ENCODE peak calls at places on chromosomes 11 and 22, in six cellular contexts. G is K562, P is H1, L is HepG2, R is HCT116, Z is SK-N-SH. V is an unnamed sample.

GRCh38 chr22:30187094-30187493 is 59.5 kb downstream of the LIF start:
- DNase-seq in P (no peak), Z (no peak), G (no peak), L (no peak), R (no peak), V (no peak)

GRCh38 chr11:127862406-127862805 is 725.0 kb downstream of the ETS1 start:
- DNase-seq in L (no peak), R (no peak), G (no peak), P (no peak), Z (no peak), V (no peak)

GRCh38 chr22:36332623-36333331 is 55.0 kb downstream of the MYH9 start:
- DNase-seq in P (no peak), R (no peak), Z (no peak), G (no peak), L (no peak), V (peak)

GRCh38 chr11:75654314-75654713 is 14.5 kb downstream of the MAP6 start:
- DNase-seq in L (no peak), G (no peak), P (no peak), R (no peak), Z (no peak), V (no peak)

GRCh38 chr22:42366815-42367581 is 65.2 kb downstream of the NFAM1 start:
- DNase-seq in P (no peak), L (no peak), G (no peak), Z (no peak), R (no peak), V (no peak)

GRCh38 chr11:124170801-124171586 is 12.2 kb upstream of the OR10D3 start:
- DNase-seq in P (no peak), G (peak), L (no peak), R (no peak), Z (no peak), V (peak)

GRCh38 chr11:15157181-15157580 is 42.5 kb downstream of the INSC start:
- DNase-seq in P (no peak), G (no peak), L (no peak), R (no peak), Z (no peak), V (no peak)

GRCh38 chr11:99932684-99933083 is 754.4 kb upstream of the ARHGAP42 start:
- DNase-seq in L (no peak), P (no peak), G (no peak), Z (no peak), R (no peak), V (no peak)

GRCh38 chr22:27086080-27086479 is 428.7 kb downstream of the MIAT start:
- DNase-seq in P (no peak), G (no peak), Z (no peak), L (no peak), R (no peak), V (no peak)

GRCh38 chr22:26429458-26430238 is 588 bp downstream of the ASPHD2 start:
- DNase-seq in L (no peak), P (no peak), G (peak), Z (peak), R (no peak), V (no peak)

GRCh38 chr11:102836290-102836875 is 7.0 kb downstream of the MMP3 start:
- DNase-seq in G (no peak), R (no peak), L (no peak), Z (no peak), P (no peak), V (no peak)

GRCh38 chr11:9562716-9563115 is 10.8 kb upstream of the WEE1 start:
- DNase-seq in G (no peak), L (no peak), Z (no peak), R (no peak), P (no peak), V (no peak)

GRCh38 chr11:14418801-14419417 is 59.9 kb upstream of the RRAS2 start:
- DNase-seq in R (peak), P (no peak), G (peak), L (peak), Z (peak), V (peak)

GRCh38 chr11:129999407-129999806 is 3.2 kb downstream of the PRDM10 start:
- DNase-seq in G (no peak), L (peak), P (no peak), Z (no peak), R (no peak), V (no peak)
- TF ChIP-seq JUND in G (no peak), L (no peak), P (no peak), Z (no peak), R (no peak), V (no peak)

DNA sequence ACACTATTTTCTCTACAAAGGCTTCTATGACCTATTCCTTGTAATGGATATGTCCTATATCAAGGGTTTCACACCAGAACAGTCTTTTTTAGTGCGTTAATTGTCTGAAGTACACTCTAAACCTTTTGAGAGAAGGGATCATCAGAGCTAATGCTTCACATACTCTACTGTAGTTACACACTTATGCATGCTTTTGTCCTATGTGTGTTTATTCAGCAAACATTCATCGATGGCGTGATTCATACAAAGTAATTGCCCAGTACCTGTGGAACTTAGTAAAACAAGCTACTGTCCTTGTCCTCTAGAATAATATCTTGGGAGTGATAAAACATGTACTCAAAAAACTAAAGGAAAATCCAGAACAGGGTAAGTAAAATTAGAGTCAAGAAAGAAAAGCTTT is 139.2 kb downstream of the GUCY1A2 start:
- DNase-seq in P (no peak), G (no peak), L (no peak), R (no peak), Z (no peak), V (peak)
- TF ChIP-seq JUND in P (no peak), G (no peak), L (no peak), R (no peak), Z (no peak), V (no peak)

GRCh38 chr22:19738664-19739447 is 15.5 kb downstream of the GP1BB start:
- DNase-seq in P (no peak), L (no peak), Z (no peak), G (no peak), R (no peak), V (no peak)
- TF ChIP-seq JUND in P (no peak), L (no peak), Z (no peak), G (no peak), R (no peak), V (no peak)

GRCh38 chr11:67062526-67063373 is 6.1 kb downstream of the RHOD start:
- DNase-seq in Z (no peak), P (no peak), R (peak), G (no peak), L (no peak), V (no peak)

GRCh38 chr11:67059671-67060070 is 3.0 kb downstream of the RHOD start:
- DNase-seq in L (no peak), G (no peak), Z (no peak), P (no peak), R (no peak), V (no peak)

GRCh38 chr11:67058506-67058905 is 1.9 kb downstream of the RHOD start:
- DNase-seq in P (no peak), G (no peak), R (no peak), L (no peak), Z (no peak), V (no peak)

GRCh38 chr11:67057410-67057757 is 737 bp downstream of the RHOD start:
- DNase-seq in G (no peak), L (no peak), Z (no peak), P (no peak), R (no peak), V (peak)

GRCh38 chr11:67060111-67060522 is 3.5 kb downstream of the RHOD start:
- DNase-seq in L (no peak), R (no peak), G (no peak), Z (no peak), P (no peak), V (no peak)
- TF ChIP-seq JUND in L (no peak), R (no peak), G (no peak), Z (no peak), P (no peak), V (no peak)

GRCh38 chr11:13091804-13092203 is 82.7 kb downstream of the RASSF10 start:
- DNase-seq in P (no peak), Z (no peak), R (no peak), L (peak), G (no peak), V (no peak)

GRCh38 chr11:13091373-13091772 is 82.3 kb downstream of the RASSF10 start:
- DNase-seq in G (no peak), L (no peak), Z (no peak), R (no peak), P (no peak), V (no peak)

GRCh38 chr11:13098067-13098466 is 89.0 kb downstream of the RASSF10 start:
- DNase-seq in P (no peak), L (peak), R (no peak), Z (no peak), G (no peak), V (no peak)

GRCh38 chr11:13098890-13099289 is 89.8 kb downstream of the RASSF10 start:
- DNase-seq in R (no peak), Z (no peak), G (no peak), P (no peak), L (no peak), V (no peak)

GRCh38 chr11:13094930-13095687 is 86.0 kb downstream of the RASSF10 start:
- DNase-seq in P (no peak), Z (no peak), G (no peak), R (no peak), L (no peak), V (no peak)
- TF ChIP-seq JUND in P (no peak), Z (no peak), G (no peak), R (no peak), L (no peak), V (no peak)

GRCh38 chr11:118895093-118896039 is 11.7 kb downstream of the CXCR5 start:
- DNase-seq in Z (no peak), R (no peak), L (no peak), G (no peak), P (no peak), V (no peak)
- TF ChIP-seq JUND in Z (peak), R (no peak), L (no peak), G (no peak), P (no peak), V (no peak)

GRCh38 chr11:62601114-62601363 is 626 bp downstream of the MTA2 start:
- DNase-seq in P (no peak), Z (no peak), G (no peak), R (no peak), L (no peak), V (peak)

GRCh38 chr11:62601364-62602140 is at the start of gene MTA2:
- DNase-seq in G (peak), Z (peak), L (peak), P (peak), R (peak), V (peak)

GRCh38 chr11:62599069-62599696 is 2.5 kb downstream of the MTA2 start:
- DNase-seq in Z (peak), P (peak), L (peak), G (peak), R (peak), V (peak)

GRCh38 chr11:62600367-62601113 is 1.1 kb downstream of the MTA2 start:
- DNase-seq in P (no peak), Z (no peak), G (no peak), R (no peak), L (no peak), V (no peak)

DNA sequence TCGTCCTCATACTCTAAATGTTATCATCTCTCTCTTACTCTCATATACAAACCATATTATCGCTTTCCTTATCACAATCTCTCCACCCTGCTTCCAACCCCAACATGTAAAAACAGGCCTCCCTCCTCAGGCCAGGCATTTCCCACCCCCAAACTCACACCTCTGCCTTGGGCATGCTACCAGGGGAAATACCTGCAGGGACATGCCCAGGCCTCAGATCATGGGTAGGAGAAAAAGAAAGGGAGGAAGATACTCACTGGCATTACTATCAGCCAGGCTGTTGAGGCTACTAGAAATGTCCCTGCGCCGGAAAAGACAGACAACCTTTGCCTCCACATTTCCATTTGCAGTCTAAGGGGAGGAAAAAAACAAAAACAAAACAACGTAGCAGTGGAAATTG is 1.8 kb downstream of the MTA2 start:
- DNase-seq in P (no peak), R (no peak), Z (no peak), L (no peak), G (no peak), V (no peak)
- TF ChIP-seq JUND in P (no peak), R (no peak), Z (no peak), L (no peak), G (no peak), V (no peak)